ENCODE peak calls at places on chromosome 13, in nine cellular contexts. R is cardiac muscle cell; G is aorta; S is NCI-H524 treated with DMSO at 0.1 percent for 48 hours; Y is amygdala; Q is head of caudate nucleus; X is iPS DF 6.9; P is stimulated activated CD4-positive, alpha-beta T cell treated with anti-CD3 and anti-CD28 coated beads, TNF-alpha, amount 100 ng/mL, for 4 hours; Z is Panc1. J is an unnamed sample.

GRCh38 chr13:26601669-26602068 is 44.2 kb downstream of the WASF3 start:
- DNase-seq in P (no peak), Y (no peak), G (no peak), R (no peak), S (peak), X (no peak), Z (no peak), Q (no peak), J (peak)

GRCh38 chr13:29497137-29497654 is 98.3 kb downstream of the SLC7A1 start:
- DNase-seq in S (peak), Z (no peak), P (no peak), X (no peak), Q (no peak), G (no peak), R (peak), Y (no peak), J (no peak)

GRCh38 chr13:85567909-85568308 is 231.3 kb downstream of the SLITRK6 start:
- DNase-seq in X (no peak), S (no peak), R (no peak), Z (no peak), G (no peak), P (no peak), Y (no peak), Q (no peak), J (no peak)

GRCh38 chr13:100124265-100124664 is 35.4 kb downstream of the PCCA start:
- DNase-seq in R (no peak), P (no peak), X (no peak), G (no peak), Y (no peak), Z (no peak), S (no peak), Q (no peak), J (no peak)

GRCh38 chr13:69077267-69077666 is 1030.4 kb upstream of the ATXN8OS start:
- DNase-seq in P (no peak), G (no peak), S (no peak), R (no peak), X (no peak), Z (no peak), Q (no peak), Y (no peak), J (no peak)

GRCh38 chr13:41411536-41411935 is 45.8 kb upstream of the RGCC start:
- DNase-seq in S (no peak), Y (peak), P (peak), G (no peak), X (no peak), Q (peak), R (no peak), Z (no peak), J (peak)

GRCh38 chr13:74306496-74306895 is 172.3 kb upstream of the KLF12 start:
- DNase-seq in Q (no peak), X (no peak), G (no peak), Z (no peak), Y (no peak), P (no peak), S (no peak), R (no peak), J (no peak)

GRCh38 chr13:59665184-59665583 is 498.5 kb downstream of the DIAPH3 start:
- DNase-seq in G (no peak), Q (no peak), R (no peak), S (no peak), Y (no peak), X (no peak), Z (no peak), P (no peak), J (no peak)

GRCh38 chr13:21355304-21355703 is 103.8 kb downstream of the ZDHHC20 start:
- DNase-seq in G (no peak), Z (no peak), X (no peak), P (no peak), Y (no peak), Q (no peak), R (no peak), S (no peak), J (no peak)

GRCh38 chr13:101474419-101474957 is 22.0 kb downstream of the ITGBL1 start:
- DNase-seq in Y (peak), Q (peak), G (no peak), R (peak), P (no peak), S (peak), Z (no peak), X (no peak), J (peak)

GRCh38 chr13:29101404-29101803 is 281.3 kb downstream of the MTUS2 start:
- DNase-seq in X (no peak), Q (no peak), S (no peak), Y (no peak), Z (no peak), P (no peak), G (no peak), R (no peak), J (no peak)

GRCh38 chr13:110217811-110218210 is 89.1 kb downstream of the COL4A1 start:
- DNase-seq in G (no peak), S (no peak), P (no peak), R (no peak), Z (no peak), Q (no peak), Y (no peak), X (no peak), J (no peak)

GRCh38 chr13:31957772-31958171 is 73.8 kb upstream of the FRY start:
- DNase-seq in Z (no peak), Y (no peak), Q (no peak), P (no peak), X (no peak), S (no peak), G (no peak), R (no peak), J (no peak)

GRCh38 chr13:100511422-100511821 is 77.2 kb downstream of the GGACT start:
- DNase-seq in G (no peak), R (no peak), X (no peak), Y (no peak), S (no peak), P (no peak), Q (no peak), Z (no peak), J (no peak)

GRCh38 chr13:78201411-78201810 is 282.8 kb upstream of the EDNRB start:
- DNase-seq in Y (no peak), X (no peak), Q (no peak), S (no peak), P (no peak), Z (no peak), R (no peak), G (no peak), J (no peak)

GRCh38 chr13:61608138-61608537 is 192.5 kb upstream of the PCDH20 start:
- DNase-seq in Y (no peak), Z (no peak), S (no peak), X (no peak), R (no peak), G (no peak), P (no peak), Q (no peak), J (no peak)

GRCh38 chr13:110213461-110214074 is 93.4 kb downstream of the COL4A1 start:
- DNase-seq in Z (no peak), Q (no peak), S (no peak), P (no peak), R (no peak), X (no peak), G (no peak), Y (no peak), J (no peak)

GRCh38 chr13:34224877-34225276 is 406.9 kb downstream of the RFC3 start:
- DNase-seq in Q (no peak), S (no peak), X (no peak), P (no peak), R (no peak), Z (no peak), G (no peak), Y (no peak), J (no peak)

J was measured in G401.